ENCODE peak calls at places on chromosomes 11 and 22, in seven cellular contexts. X is neuronal stem cell, Z is H1, L is trophoblast cell, D is mesenchymal stem cell, R is mesendoderm, G is IMR-90. W is an unnamed sample.

GRCh38 chr11:521179-521688 is 14.1 kb downstream of the HRAS start:
- DNase-seq in D (no peak), X (no peak), L (no peak), Z (no peak), R (no peak), G (no peak), W (no peak)

GRCh38 chr22:38874529-38875222 is 2.7 kb upstream of the CBX6 start:
- DNase-seq in L (no peak), G (no peak), D (no peak), X (no peak), Z (no peak), R (no peak), W (no peak)

GRCh38 chr11:9750551-9750950 is 86.7 kb downstream of the SWAP70 start:
- DNase-seq in L (peak), X (no peak), Z (no peak), G (no peak), R (no peak), D (no peak), W (no peak)

GRCh38 chr22:48057116-48057835 is 1294.8 kb downstream of the TBC1D22A start:
- DNase-seq in X (no peak), R (no peak), G (no peak), L (no peak), Z (no peak), D (no peak), W (no peak)

GRCh38 chr22:24474221-24474620 is 20.9 kb upstream of the UPB1 start:
- DNase-seq in Z (no peak), R (peak), X (no peak), G (peak), L (peak), D (peak), W (no peak)

GRCh38 chr11:2108675-2109481 is 30.3 kb downstream of the IGF2 start:
- DNase-seq in R (no peak), Z (no peak), L (peak), X (no peak), G (no peak), D (no peak), W (no peak)

GRCh38 chr11:61776561-61777075 is 15.8 kb downstream of the TMEM258 start:
- DNase-seq in Z (peak), D (peak), R (peak), G (peak), L (peak), X (no peak), W (peak)

GRCh38 chr22:46025225-46025972 is 48.4 kb upstream of the WNT7B start:
- DNase-seq in X (no peak), Z (no peak), L (no peak), R (no peak), G (no peak), D (no peak), W (no peak)

GRCh38 chr11:6320411-6321207 is at the start of gene CAVIN3:
- DNase-seq in X (peak), G (peak), L (peak), Z (no peak), R (peak), D (peak), W (peak)

GRCh38 chr11:112637046-112637445 is 324.2 kb upstream of the NCAM1 start:
- DNase-seq in L (no peak), X (no peak), Z (no peak), D (no peak), G (no peak), R (no peak), W (no peak)

GRCh38 chr11:96738311-96738710 is 348.5 kb downstream of the JRKL start:
- DNase-seq in X (no peak), G (no peak), Z (no peak), L (no peak), D (no peak), R (no peak), W (no peak)

GRCh38 chr22:32619614-32620426 is 145.2 kb downstream of the FBXO7 start:
- DNase-seq in R (no peak), L (peak), Z (no peak), D (peak), X (no peak), G (peak), W (no peak)

GRCh38 chr22:24429411-24430365 is 2.3 kb downstream of the ADORA2A start:
- DNase-seq in D (no peak), X (no peak), L (no peak), G (peak), R (peak), Z (no peak), W (peak)

GRCh38 chr11:50333861-50334260 is 301.2 kb downstream of the OR4C45 start:
- DNase-seq in R (no peak), G (no peak), L (no peak), D (no peak), Z (no peak), X (no peak), W (no peak)

GRCh38 chr11:76670475-76671235 is at the start of gene LRRC32:
- DNase-seq in Z (no peak), G (no peak), D (no peak), R (peak), L (peak), X (peak), W (peak)

GRCh38 chr11:45661417-45662055 is 3.9 kb downstream of the CHST1 start:
- DNase-seq in Z (no peak), G (no peak), R (no peak), X (no peak), L (no peak), D (no peak), W (no peak)

GRCh38 chr22:26579331-26579886 is 10.5 kb downstream of the TPST2 start:
- DNase-seq in R (no peak), L (no peak), G (no peak), Z (no peak), D (no peak), X (no peak), W (no peak)

GRCh38 chr11:91066648-91067047 is 843.8 kb upstream of the CHORDC1 start:
- DNase-seq in Z (no peak), D (no peak), L (no peak), R (no peak), G (no peak), X (no peak), W (no peak)

GRCh38 chr22:47200273-47201051 is 438.0 kb downstream of the TBC1D22A start:
- DNase-seq in D (no peak), G (no peak), L (no peak), Z (no peak), R (no peak), X (no peak), W (no peak)

GRCh38 chr11:122038543-122038942 is 77.5 kb downstream of the BLID start:
- DNase-seq in L (peak), G (peak), D (peak), Z (no peak), X (peak), R (peak), W (no peak)

GRCh38 chr22:37639771-37640590 is 512 bp downstream of the SH3BP1 start:
- DNase-seq in D (peak), Z (no peak), X (no peak), R (peak), L (peak), G (no peak), W (peak)

GRCh38 chr22:20404881-20405280 is 10.9 kb downstream of the ZNF74 start:
- DNase-seq in L (no peak), X (no peak), D (no peak), Z (no peak), G (no peak), R (no peak), W (no peak)
- H2BK5ac ChIP-seq in L (no peak), X (no peak), D (no peak), Z (no peak), G (no peak), R (no peak), W (no peak)

GRCh38 chr11:67541198-67541597 is 18.0 kb upstream of the CABP2 start:
- DNase-seq in D (no peak), G (no peak), R (no peak), X (no peak), L (no peak), Z (no peak), W (no peak)
- H2BK5ac ChIP-seq in D (no peak), G (no peak), R (no peak), X (no peak), L (no peak), Z (no peak), W (no peak)

GRCh38 chr11:34475656-34476055 is 36.9 kb downstream of the CAT start:
- DNase-seq in L (no peak), G (no peak), R (no peak), D (no peak), X (no peak), Z (no peak), W (no peak)
- H2BK5ac ChIP-seq in L (no peak), G (no peak), R (no peak), D (no peak), X (no peak), Z (no peak), W (no peak)

DNA sequence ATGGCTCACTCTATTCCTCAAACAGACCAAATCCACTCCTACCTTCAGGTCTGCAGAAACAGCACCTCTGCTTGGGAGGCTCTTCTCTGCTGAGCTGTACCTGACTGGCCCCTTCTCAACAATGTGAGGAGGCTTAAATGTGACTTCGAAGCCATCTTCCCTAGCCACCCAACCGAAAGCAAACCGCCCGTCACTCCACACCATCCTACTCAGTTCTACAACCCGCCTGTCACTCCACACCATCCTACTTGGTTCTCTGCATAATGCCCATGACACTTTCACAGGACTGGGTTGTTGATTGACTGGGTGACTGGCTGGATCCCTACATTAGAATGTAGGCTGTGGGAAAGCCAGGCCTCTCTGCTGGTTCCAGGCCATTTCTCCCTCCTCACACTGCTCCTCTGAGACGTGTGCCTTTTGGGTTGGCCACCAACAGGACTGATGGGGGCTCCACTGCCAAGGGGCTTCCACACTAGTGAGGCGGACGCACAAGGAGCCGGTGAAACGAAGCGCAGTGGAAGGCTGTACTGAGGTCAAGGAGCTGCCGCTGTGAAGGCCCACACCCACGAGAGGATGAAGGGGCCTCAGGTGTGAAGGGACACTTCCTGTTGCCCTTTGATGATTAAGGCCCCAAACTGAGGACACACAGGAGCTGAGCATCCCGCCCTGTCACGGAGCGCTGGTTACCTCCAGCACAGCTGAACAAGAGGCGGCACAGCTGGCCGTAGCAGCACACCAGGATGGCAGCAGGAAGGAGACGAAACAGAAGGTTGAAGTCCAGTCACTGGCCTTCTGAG is 47.5 kb upstream of the SPATA19 start:
- DNase-seq in Z (no peak), G (no peak), L (no peak), D (no peak), X (no peak), R (no peak), W (no peak)
- H2BK5ac ChIP-seq in Z (no peak), G (no peak), L (no peak), D (no peak), X (no peak), R (no peak), W (no peak)

W was measured in H9.